ENCODE peak calls at places on chromosomes 5 and 9, in seven cellular contexts. One of them, this sample, is unnamed.

GRCh38 chr9:91349115-91349555 is 12.6 kb downstream of the AUH start:
- DNase-seq in GM23248: no peak
- DNase-seq in fibroblast of lung: no peak
- DNase-seq in HCT116: no peak
- DNase-seq in mesenchymal stem cell: no peak
- DNase-seq in neural progenitor cell: no peak
- DNase-seq in mammary epithelial cell: no peak
- DNase-seq in this sample: no peak

GRCh38 chr5:79448336-79448735 is 65.6 kb downstream of the HOMER1 start:
- DNase-seq in HCT116: no peak
- DNase-seq in mesenchymal stem cell: peak; percentile 59
- DNase-seq in neural progenitor cell: no peak
- DNase-seq in GM23248: peak; percentile 58
- DNase-seq in mammary epithelial cell: no peak
- DNase-seq in fibroblast of lung: peak; percentile 83
- DNase-seq in this sample: no peak

GRCh38 chr5:119321569-119322311 is 34.1 kb upstream of the TNFAIP8 start:
- DNase-seq in HCT116: no peak
- DNase-seq in mammary epithelial cell: no peak
- DNase-seq in neural progenitor cell: no peak
- DNase-seq in GM23248: no peak
- DNase-seq in fibroblast of lung: no peak
- DNase-seq in mesenchymal stem cell: no peak
- DNase-seq in this sample: no peak

GRCh38 chr9:112408285-112408684 is 28.4 kb downstream of the HSDL2 start:
- DNase-seq in fibroblast of lung: no peak
- DNase-seq in GM23248: no peak
- DNase-seq in mammary epithelial cell: no peak
- DNase-seq in HCT116: no peak
- DNase-seq in mesenchymal stem cell: no peak
- DNase-seq in neural progenitor cell: no peak
- DNase-seq in this sample: no peak

GRCh38 chr5:143648696-143649095 is 163.3 kb upstream of the HMHB1 start:
- DNase-seq in fibroblast of lung: no peak
- DNase-seq in neural progenitor cell: no peak
- DNase-seq in mesenchymal stem cell: no peak
- DNase-seq in HCT116: no peak
- DNase-seq in GM23248: no peak
- DNase-seq in mammary epithelial cell: no peak
- DNase-seq in this sample: peak; percentile 46

GRCh38 chr5:136686192-136686872 is 321.0 kb upstream of the TRPC7 start:
- DNase-seq in mesenchymal stem cell: peak; percentile 73
- DNase-seq in HCT116: no peak
- DNase-seq in neural progenitor cell: peak; percentile 58
- DNase-seq in GM23248: peak; percentile 46
- DNase-seq in fibroblast of lung: peak; percentile 43
- DNase-seq in mammary epithelial cell: peak; percentile 56
- DNase-seq in this sample: peak; percentile 76

GRCh38 chr5:43034591-43034968 is 5.5 kb downstream of the ANXA2R start:
- DNase-seq in mesenchymal stem cell: peak; percentile 58
- DNase-seq in fibroblast of lung: peak; percentile 84
- DNase-seq in HCT116: no peak
- DNase-seq in neural progenitor cell: peak; percentile 20
- DNase-seq in GM23248: no peak
- DNase-seq in mammary epithelial cell: no peak
- DNase-seq in this sample: peak; percentile 55

GRCh38 chr5:178467261-178468195 is 122.7 kb downstream of the COL23A1 start:
- DNase-seq in mesenchymal stem cell: peak; percentile 52
- DNase-seq in HCT116: no peak
- DNase-seq in neural progenitor cell: no peak
- DNase-seq in GM23248: peak; percentile 55
- DNase-seq in mammary epithelial cell: no peak
- DNase-seq in fibroblast of lung: no peak
- DNase-seq in this sample: no peak

GRCh38 chr9:93008457-93008856 is 50.0 kb upstream of the SUSD3 start:
- DNase-seq in mesenchymal stem cell: no peak
- DNase-seq in fibroblast of lung: no peak
- DNase-seq in mammary epithelial cell: no peak
- DNase-seq in HCT116: no peak
- DNase-seq in GM23248: no peak
- DNase-seq in neural progenitor cell: no peak
- DNase-seq in this sample: no peak

GRCh38 chr5:150134198-150134588 is 21.5 kb downstream of the PDGFRB start:
- DNase-seq in mesenchymal stem cell: no peak
- DNase-seq in HCT116: no peak
- DNase-seq in GM23248: no peak
- DNase-seq in fibroblast of lung: no peak
- DNase-seq in mammary epithelial cell: no peak
- DNase-seq in neural progenitor cell: peak; percentile 51
- DNase-seq in this sample: no peak

GRCh38 chr5:50807661-50808060 is 141.2 kb downstream of the PARP8 start:
- DNase-seq in fibroblast of lung: peak; percentile 3
- DNase-seq in HCT116: no peak
- DNase-seq in neural progenitor cell: no peak
- DNase-seq in GM23248: no peak
- DNase-seq in mammary epithelial cell: peak; percentile 90
- DNase-seq in mesenchymal stem cell: peak; percentile 4
- DNase-seq in this sample: no peak

GRCh38 chr5:180601591-180602480 is 10.5 kb upstream of the SCGB3A1 start:
- DNase-seq in GM23248: no peak
- DNase-seq in mesenchymal stem cell: no peak
- DNase-seq in neural progenitor cell: no peak
- DNase-seq in mammary epithelial cell: no peak
- DNase-seq in HCT116: no peak
- DNase-seq in fibroblast of lung: no peak
- DNase-seq in this sample: no peak

GRCh38 chr9:110935829-110936228 is 102.4 kb downstream of the LPAR1 start:
- DNase-seq in HCT116: no peak
- DNase-seq in GM23248: peak; percentile 58
- DNase-seq in mammary epithelial cell: no peak
- DNase-seq in fibroblast of lung: no peak
- DNase-seq in neural progenitor cell: no peak
- DNase-seq in mesenchymal stem cell: no peak
- DNase-seq in this sample: no peak

GRCh38 chr5:120532835-120533234 is 68.7 kb downstream of the PRR16 start:
- DNase-seq in HCT116: peak; percentile 3
- DNase-seq in fibroblast of lung: no peak
- DNase-seq in neural progenitor cell: peak; percentile 69
- DNase-seq in mammary epithelial cell: no peak
- DNase-seq in GM23248: no peak
- DNase-seq in mesenchymal stem cell: no peak
- DNase-seq in this sample: peak; percentile 85

GRCh38 chr9:74653437-74654080 is 156.4 kb downstream of the RORB start:
- DNase-seq in HCT116: no peak
- DNase-seq in neural progenitor cell: no peak
- DNase-seq in GM23248: no peak
- DNase-seq in mammary epithelial cell: no peak
- DNase-seq in mesenchymal stem cell: no peak
- DNase-seq in fibroblast of lung: peak; percentile 5
- DNase-seq in this sample: peak; percentile 32

GRCh38 chr5:167699434-167699833 is 592.0 kb upstream of the WWC1 start:
- DNase-seq in mesenchymal stem cell: peak; percentile 95
- DNase-seq in GM23248: peak; percentile 99
- DNase-seq in HCT116: peak; percentile 97
- DNase-seq in mammary epithelial cell: peak; percentile 99
- DNase-seq in fibroblast of lung: peak; percentile 100
- DNase-seq in neural progenitor cell: peak; percentile 83
- DNase-seq in this sample: peak; percentile 91

GRCh38 chr5:19247302-19247701 is 740.7 kb downstream of the CDH18 start:
- DNase-seq in neural progenitor cell: no peak
- DNase-seq in mammary epithelial cell: no peak
- DNase-seq in fibroblast of lung: no peak
- DNase-seq in GM23248: no peak
- DNase-seq in mesenchymal stem cell: no peak
- DNase-seq in HCT116: no peak
- DNase-seq in this sample: no peak

GRCh38 chr5:147822686-147823491 is 8.6 kb downstream of the SPINK1 start:
- DNase-seq in mammary epithelial cell: peak; percentile 36
- DNase-seq in fibroblast of lung: peak; percentile 59
- DNase-seq in HCT116: peak; percentile 60
- DNase-seq in mesenchymal stem cell: peak; percentile 66
- DNase-seq in GM23248: peak; percentile 70
- DNase-seq in neural progenitor cell: peak; percentile 73
- DNase-seq in this sample: peak; percentile 88

GRCh38 chr9:130199605-130200004 is 27.4 kb downstream of the NCS1 start:
- DNase-seq in mesenchymal stem cell: peak; percentile 43
- DNase-seq in fibroblast of lung: peak; percentile 96
- DNase-seq in neural progenitor cell: no peak
- DNase-seq in HCT116: no peak
- DNase-seq in mammary epithelial cell: peak; percentile 78
- DNase-seq in GM23248: peak; percentile 44
- DNase-seq in this sample: no peak

GRCh38 chr5:148794729-148795590 is 31.5 kb upstream of the ADRB2 start:
- DNase-seq in GM23248: no peak
- DNase-seq in neural progenitor cell: no peak
- DNase-seq in mesenchymal stem cell: peak; percentile 66
- DNase-seq in mammary epithelial cell: peak; percentile 90
- DNase-seq in fibroblast of lung: peak; percentile 82
- DNase-seq in HCT116: no peak
- DNase-seq in this sample: no peak

GRCh38 chr5:108818613-108819272 is 71.0 kb downstream of the FER start:
- DNase-seq in neural progenitor cell: no peak
- DNase-seq in GM23248: peak; percentile 66
- DNase-seq in mammary epithelial cell: peak; percentile 67
- DNase-seq in HCT116: no peak
- DNase-seq in fibroblast of lung: peak; percentile 70
- DNase-seq in mesenchymal stem cell: peak; percentile 41
- DNase-seq in this sample: no peak

GRCh38 chr5:176671890-176672615 is 24.8 kb downstream of the TSPAN17 start:
- DNase-seq in neural progenitor cell: peak; percentile 39
- DNase-seq in fibroblast of lung: no peak
- DNase-seq in mammary epithelial cell: no peak
- DNase-seq in GM23248: no peak
- DNase-seq in HCT116: no peak
- DNase-seq in mesenchymal stem cell: no peak
- DNase-seq in this sample: peak; percentile 77

GRCh38 chr5:88833371-88834107 is 49.4 kb downstream of the MEF2C start:
- DNase-seq in GM23248: peak; percentile 89
- DNase-seq in mesenchymal stem cell: peak; percentile 51
- DNase-seq in fibroblast of lung: peak; percentile 63
- DNase-seq in mammary epithelial cell: no peak
- DNase-seq in HCT116: no peak
- DNase-seq in neural progenitor cell: no peak
- DNase-seq in this sample: peak; percentile 24

GRCh38 chr9:8822667-8823025 is 1023.1 kb upstream of the DMAC1 start:
- DNase-seq in fibroblast of lung: no peak
- DNase-seq in mesenchymal stem cell: no peak
- DNase-seq in mammary epithelial cell: no peak
- DNase-seq in neural progenitor cell: peak; percentile 43
- DNase-seq in HCT116: no peak
- DNase-seq in GM23248: no peak
- DNase-seq in this sample: no peak

GRCh38 chr9:130235558-130236435 is 29.8 kb upstream of the HMCN2 start:
- DNase-seq in fibroblast of lung: peak; percentile 46
- DNase-seq in mammary epithelial cell: peak; percentile 17
- DNase-seq in mesenchymal stem cell: peak; percentile 66
- DNase-seq in neural progenitor cell: peak; percentile 87
- DNase-seq in GM23248: peak; percentile 65
- DNase-seq in HCT116: no peak
- DNase-seq in this sample: peak; percentile 88

DNA sequence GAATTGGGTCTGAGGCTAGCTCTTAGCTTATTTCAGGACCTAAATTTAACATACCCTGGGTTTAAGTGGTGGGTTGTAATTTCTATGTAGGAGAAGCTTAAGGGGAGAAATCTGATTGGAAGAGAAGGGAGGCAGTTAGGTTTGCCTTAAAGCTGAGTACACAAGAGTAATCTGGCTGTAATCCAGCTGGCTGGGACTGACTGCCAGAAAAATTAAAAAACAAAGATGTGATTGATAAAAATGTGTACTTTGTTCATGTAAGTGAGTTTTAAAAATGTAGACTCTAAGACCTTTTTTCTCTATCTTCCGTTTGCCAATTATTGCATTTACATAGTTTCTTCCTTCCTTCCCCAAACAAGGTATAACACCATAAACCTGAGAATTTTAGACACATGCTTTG is 17.4 kb upstream of the MSMP start:
- DNase-seq in neural progenitor cell: no peak
- DNase-seq in HCT116: no peak
- DNase-seq in mesenchymal stem cell: no peak
- DNase-seq in mammary epithelial cell: peak; percentile 17
- DNase-seq in GM23248: peak; percentile 34
- DNase-seq in fibroblast of lung: no peak
- DNase-seq in this sample: no peak
- H2AFZ ChIP-seq in neural progenitor cell: no peak overlapping the region
- H2AFZ ChIP-seq in HCT116: no peak overlapping the region
- H2AFZ ChIP-seq in mesenchymal stem cell: no peak overlapping the region
- H2AFZ ChIP-seq in mammary epithelial cell: no peak overlapping the region
- H2AFZ ChIP-seq in GM23248: no peak overlapping the region
- H2AFZ ChIP-seq in fibroblast of lung: no peak overlapping the region
- H2AFZ ChIP-seq in this sample: no peak overlapping the region

GRCh38 chr9:98481676-98482075 is 226.2 kb upstream of the TBC1D2 start:
- DNase-seq in mammary epithelial cell: peak; percentile 26
- DNase-seq in HCT116: no peak
- DNase-seq in GM23248: peak; percentile 58
- DNase-seq in mesenchymal stem cell: peak; percentile 11
- DNase-seq in neural progenitor cell: no peak
- DNase-seq in fibroblast of lung: peak; percentile 38
- DNase-seq in this sample: no peak

GRCh38 chr9:98488578-98489312 is 220.0 kb downstream of the GABBR2 start:
- DNase-seq in HCT116: no peak
- DNase-seq in mammary epithelial cell: peak; percentile 91
- DNase-seq in GM23248: peak; percentile 98
- DNase-seq in neural progenitor cell: no peak
- DNase-seq in fibroblast of lung: peak; percentile 99
- DNase-seq in mesenchymal stem cell: peak; percentile 90
- DNase-seq in this sample: peak; percentile 40

GRCh38 chr9:98482248-98482647 is 226.5 kb downstream of the GABBR2 start:
- DNase-seq in fibroblast of lung: peak; percentile 68
- DNase-seq in neural progenitor cell: no peak
- DNase-seq in mesenchymal stem cell: no peak
- DNase-seq in HCT116: no peak
- DNase-seq in GM23248: peak; percentile 79
- DNase-seq in mammary epithelial cell: no peak
- DNase-seq in this sample: no peak

GRCh38 chr9:98484218-98484617 is 224.5 kb downstream of the GABBR2 start:
- DNase-seq in mammary epithelial cell: no peak
- DNase-seq in mesenchymal stem cell: no peak
- DNase-seq in fibroblast of lung: peak; percentile 56
- DNase-seq in neural progenitor cell: peak; percentile 22
- DNase-seq in HCT116: no peak
- DNase-seq in GM23248: peak; percentile 81
- DNase-seq in this sample: peak; percentile 23

GRCh38 chr9:98485706-98486105 is 223.0 kb downstream of the GABBR2 start:
- DNase-seq in neural progenitor cell: no peak
- DNase-seq in fibroblast of lung: no peak
- DNase-seq in mesenchymal stem cell: no peak
- DNase-seq in HCT116: no peak
- DNase-seq in mammary epithelial cell: no peak
- DNase-seq in GM23248: peak; percentile 17
- DNase-seq in this sample: no peak
- H2AFZ ChIP-seq in neural progenitor cell: no peak overlapping the region
- H2AFZ ChIP-seq in fibroblast of lung: no peak overlapping the region
- H2AFZ ChIP-seq in mesenchymal stem cell: no peak overlapping the region
- H2AFZ ChIP-seq in HCT116: no peak overlapping the region
- H2AFZ ChIP-seq in mammary epithelial cell: no peak overlapping the region
- H2AFZ ChIP-seq in GM23248: no peak overlapping the region
- H2AFZ ChIP-seq in this sample: no peak overlapping the region

GRCh38 chr5:140673187-140673976 is at the start of gene DND1:
- DNase-seq in neural progenitor cell: no peak
- DNase-seq in mesenchymal stem cell: no peak
- DNase-seq in GM23248: no peak
- DNase-seq in fibroblast of lung: no peak
- DNase-seq in mammary epithelial cell: no peak
- DNase-seq in HCT116: no peak
- DNase-seq in this sample: peak; percentile 76
- H2AFZ ChIP-seq in neural progenitor cell: no peak within 1 kb of the TSS
- H2AFZ ChIP-seq in mesenchymal stem cell: no peak within 1 kb of the TSS
- H2AFZ ChIP-seq in GM23248: peak within 1 kb of the TSS; percentile 48
- H2AFZ ChIP-seq in fibroblast of lung: no peak within 1 kb of the TSS
- H2AFZ ChIP-seq in mammary epithelial cell: no peak within 1 kb of the TSS
- H2AFZ ChIP-seq in HCT116: no peak within 1 kb of the TSS
- H2AFZ ChIP-seq in this sample: peak within 1 kb of the TSS; percentile 52

GRCh38 chr9:134457321-134457923 is 131.2 kb downstream of the RXRA start:
- DNase-seq in neural progenitor cell: no peak
- DNase-seq in HCT116: no peak
- DNase-seq in mammary epithelial cell: no peak
- DNase-seq in mesenchymal stem cell: no peak
- DNase-seq in GM23248: no peak
- DNase-seq in fibroblast of lung: no peak
- DNase-seq in this sample: no peak
- H2AFZ ChIP-seq in neural progenitor cell: no peak overlapping the region
- H2AFZ ChIP-seq in HCT116: no peak overlapping the region
- H2AFZ ChIP-seq in mammary epithelial cell: no peak overlapping the region
- H2AFZ ChIP-seq in mesenchymal stem cell: no peak overlapping the region
- H2AFZ ChIP-seq in GM23248: no peak overlapping the region
- H2AFZ ChIP-seq in fibroblast of lung: no peak overlapping the region
- H2AFZ ChIP-seq in this sample: no peak overlapping the region

This sample was measured in GM23338.